ENCODE peak calls at places on chromosomes 5 and 9, in seven cellular contexts. S is dorsolateral prefrontal cortex, T is astrocyte of the spinal cord, W is coronary artery, X is neural crest cell, M is GM12864, C is neural progenitor cell. G is an unnamed sample.

GRCh38 chr5:142432961-142433360 is 108.1 kb upstream of the SPRY4 start:
- DNase-seq in T (no peak), W (no peak), M (no peak), S (no peak), X (no peak), C (no peak), G (no peak)

GRCh38 chr9:110891760-110892159 is 146.5 kb downstream of the LPAR1 start:
- DNase-seq in C (no peak), S (no peak), X (no peak), M (no peak), T (peak), W (no peak), G (no peak)

GRCh38 chr9:469672-470040 is 255.0 kb downstream of the DOCK8 start:
- DNase-seq in M (no peak), W (no peak), C (no peak), S (peak), T (no peak), X (no peak), G (peak)

GRCh38 chr5:50958852-50959457 is 292.5 kb downstream of the PARP8 start:
- DNase-seq in T (peak), M (peak), S (no peak), W (no peak), C (peak), X (peak), G (no peak)

GRCh38 chr9:131587906-131588305 is 42.6 kb downstream of the PRRT1B start:
- DNase-seq in C (no peak), T (no peak), M (no peak), S (no peak), X (no peak), W (no peak), G (no peak)

GRCh38 chr5:170757182-170757601 is 26.3 kb upstream of the GABRP start:
- DNase-seq in T (peak), S (no peak), W (no peak), C (no peak), M (no peak), X (no peak), G (peak)

GRCh38 chr9:23492126-23493002 is 333.7 kb downstream of the ELAVL2 start:
- DNase-seq in X (peak), T (peak), W (no peak), C (peak), M (no peak), S (no peak), G (peak)

GRCh38 chr9:92432972-92433548 is 8.8 kb upstream of the OMD start:
- DNase-seq in C (no peak), T (no peak), S (no peak), M (no peak), X (no peak), W (no peak), G (no peak)

GRCh38 chr5:75021229-75021628 is 31.1 kb downstream of the GCNT4 start:
- DNase-seq in W (no peak), S (no peak), M (no peak), C (no peak), X (no peak), T (no peak), G (no peak)

GRCh38 chr9:89138463-89139390 is 39.9 kb downstream of the SHC3 start:
- DNase-seq in M (no peak), X (no peak), W (no peak), C (no peak), S (no peak), T (peak), G (no peak)

GRCh38 chr5:132010645-132011560 is 555 bp downstream of the ACSL6 start:
- DNase-seq in C (peak), S (peak), T (no peak), M (no peak), W (no peak), X (no peak), G (peak)

GRCh38 chr5:35003018-35003957 is 44.5 kb downstream of the AGXT2 start:
- DNase-seq in T (peak), S (peak), X (peak), W (no peak), M (peak), C (peak), G (peak)

GRCh38 chr5:136101884-136102283 is 30.8 kb upstream of the SMAD5 start:
- DNase-seq in C (no peak), S (no peak), T (no peak), X (no peak), M (no peak), W (no peak), G (no peak)

DNA sequence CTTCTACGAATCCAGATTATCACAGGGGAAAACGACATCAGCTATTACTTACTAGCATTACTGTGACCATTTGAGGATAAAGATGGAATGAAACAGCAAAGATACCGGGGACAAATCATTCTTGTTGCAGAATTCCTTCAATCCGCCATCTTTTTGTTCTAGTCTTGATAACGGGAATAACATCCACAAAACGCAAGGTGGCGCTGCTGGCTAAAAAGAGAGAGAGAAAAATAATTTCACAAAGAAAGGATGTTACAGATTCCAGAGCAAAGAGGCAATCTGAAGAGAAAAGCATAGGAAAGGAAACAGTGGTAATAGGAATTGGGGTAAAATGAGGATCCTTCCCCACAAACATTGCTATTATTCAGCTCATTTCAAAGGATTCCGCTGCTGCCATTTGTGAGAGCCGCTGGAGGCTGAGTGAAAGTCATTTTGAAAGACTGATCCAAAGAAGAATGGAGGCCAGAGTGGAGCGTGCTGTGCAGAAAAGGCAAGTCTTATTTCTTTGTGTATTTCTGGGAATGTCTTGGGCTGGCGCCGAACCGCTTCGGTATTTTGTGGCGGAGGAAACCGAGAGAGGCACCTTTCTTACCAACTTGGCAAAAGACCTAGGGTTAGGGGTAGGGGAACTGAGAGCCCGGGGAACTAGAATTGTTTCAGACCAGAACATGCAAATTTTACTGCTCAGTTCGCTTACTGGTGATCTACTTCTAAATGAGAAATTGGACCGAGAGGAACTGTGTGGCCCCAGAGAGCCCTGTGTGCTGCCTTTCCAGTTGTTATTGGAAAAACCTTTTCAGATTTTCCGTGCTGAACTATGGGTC is at the start of gene PCDHB7:
- DNase-seq in C (peak), S (no peak), T (peak), W (no peak), M (no peak), X (peak), G (no peak)
- TF ChIP-seq CTCF in C (peak), S (peak), T (peak), W (no peak), M (peak), X (peak), G (no peak)

DNA sequence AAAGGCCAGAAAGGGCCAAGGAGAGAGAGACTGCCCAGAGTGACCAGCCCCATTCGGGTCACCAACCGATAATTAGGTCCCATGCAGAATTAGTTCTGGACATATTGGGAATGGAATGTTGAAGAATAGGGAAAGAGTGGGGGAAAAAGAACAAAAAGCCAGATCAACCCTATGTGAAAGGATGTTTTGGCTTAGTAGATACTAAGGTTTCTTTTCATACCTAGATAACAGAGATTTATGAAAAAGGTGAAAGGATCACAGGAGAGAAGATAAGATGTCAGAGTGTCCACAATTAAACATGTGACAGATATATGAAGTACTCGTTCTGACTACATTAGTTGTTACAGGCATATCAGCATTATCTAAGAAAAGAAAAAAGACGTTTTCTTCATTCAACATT is 52.1 kb downstream of the MARCHF3 start:
- DNase-seq in C (no peak), S (no peak), T (no peak), W (no peak), X (no peak), M (no peak), G (no peak)
- TF ChIP-seq CTCF in C (no peak), S (no peak), T (no peak), W (no peak), X (no peak), M (no peak), G (no peak)

GRCh38 chr5:172646716-172647285 is 5.7 kb downstream of the NEURL1B start:
- DNase-seq in T (no peak), M (no peak), S (no peak), C (peak), W (no peak), X (no peak), G (no peak)
- TF ChIP-seq CTCF in T (peak), M (no peak), S (no peak), C (peak), W (peak), X (peak), G (no peak)

GRCh38 chr9:78296208-78296892 is 575 bp upstream of the PSAT1 start:
- DNase-seq in T (peak), W (no peak), C (peak), S (peak), X (peak), M (no peak), G (peak)

GRCh38 chr9:78297672-78297961 is 692 bp downstream of the PSAT1 start:
- DNase-seq in C (no peak), W (no peak), S (no peak), M (peak), X (no peak), T (peak), G (no peak)

GRCh38 chr9:78298046-78298511 is 1.2 kb downstream of the PSAT1 start:
- DNase-seq in T (no peak), S (no peak), C (peak), W (no peak), X (peak), M (no peak), G (peak)

GRCh38 chr9:78295731-78296130 is 1.2 kb upstream of the PSAT1 start:
- DNase-seq in X (no peak), W (no peak), S (no peak), M (no peak), C (peak), T (no peak), G (no peak)

DNA sequence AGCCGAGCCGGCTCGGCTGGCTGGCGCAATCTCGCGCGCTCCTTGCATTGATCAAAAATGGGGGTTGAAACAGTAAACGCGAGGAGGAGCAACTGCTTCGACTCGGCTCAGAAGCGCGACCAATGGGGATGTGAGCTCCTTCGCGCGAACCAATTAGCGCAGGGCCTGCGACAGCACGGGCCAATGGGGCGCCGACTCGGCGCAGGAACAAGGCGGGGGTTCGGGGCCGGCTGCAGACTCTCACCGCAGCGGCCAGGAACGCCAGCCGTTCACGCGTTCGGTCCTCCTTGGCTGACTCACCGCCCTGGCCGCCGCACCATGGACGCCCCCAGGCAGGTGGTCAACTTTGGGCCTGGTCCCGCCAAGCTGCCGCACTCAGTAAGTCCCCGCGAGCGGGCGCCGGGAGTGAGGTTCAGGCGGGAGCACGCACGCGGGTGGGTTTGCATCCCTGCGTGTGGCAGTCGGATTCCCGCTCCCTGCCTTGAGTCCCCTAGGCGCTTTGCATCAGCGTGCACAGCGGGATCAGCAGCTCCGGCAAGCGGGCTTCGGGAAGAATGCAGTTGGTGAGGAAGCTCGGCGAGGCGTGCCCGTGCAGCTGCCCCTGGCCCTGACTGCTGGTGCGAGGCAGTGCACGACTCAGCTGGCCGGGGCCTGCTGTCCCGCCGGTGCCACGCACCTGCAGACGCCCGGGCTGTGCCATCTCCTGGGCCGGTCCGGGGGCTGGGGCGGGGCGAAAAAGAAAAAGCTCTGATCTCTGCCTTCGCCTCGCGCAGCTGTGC is at the start of gene PSAT1:
- DNase-seq in M (peak), S (peak), X (peak), W (peak), C (peak), T (peak), G (peak)
- TF ChIP-seq CTCF in M (no peak), S (peak), X (peak), W (no peak), C (peak), T (no peak), G (no peak)

DNA sequence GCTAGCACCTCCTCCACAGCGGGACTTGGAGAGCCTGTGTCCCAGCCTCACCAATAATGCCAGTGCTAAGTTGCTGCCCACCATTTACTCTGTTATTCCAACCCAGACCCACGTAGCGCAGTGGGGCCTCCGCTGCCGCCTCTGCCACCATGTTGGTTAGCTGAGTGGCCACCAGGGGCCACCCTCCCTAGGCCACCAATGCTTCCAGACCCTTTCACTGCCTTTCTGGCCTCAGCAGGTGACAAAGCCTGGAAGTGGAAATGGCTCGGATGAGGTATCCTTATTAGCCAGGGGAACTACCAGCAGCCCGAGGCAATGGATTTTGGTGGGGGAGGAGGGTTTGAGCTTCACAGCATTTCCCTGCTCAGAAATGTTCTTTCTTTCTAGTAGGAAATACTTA is 110.1 kb downstream of the OSTF1 start:
- DNase-seq in C (peak), X (no peak), S (no peak), W (no peak), M (no peak), T (no peak), G (no peak)
- TF ChIP-seq CTCF in C (peak), X (peak), S (no peak), W (no peak), M (peak), T (peak), G (no peak)

G was measured in GM20000.